ENCODE peak calls at places on chromosomes 7 and 10, in four cellular contexts. E is uterus, T is A549, Z is testis. C is an unnamed sample.
A peak's percentile ranks its signal among the peaks of the same experiment; 100 is the strongest.

GRCh38 chr10:110074986-110075664 is 67.3 kb downstream of the ADD3 start:
- DNase-seq in E (no peak), T (no peak), Z (no peak), C (no peak)

GRCh38 chr10:4024846-4025245 is 239.8 kb upstream of the KLF6 start:
- DNase-seq in E (no peak), T (no peak), Z (no peak), C (no peak)

GRCh38 chr7:152383341-152384234 is 52.2 kb downstream of the KMT2C start:
- DNase-seq in E (no peak), T (no peak), Z (no peak), C (no peak)

GRCh38 chr10:80441831-80442230 is 12.3 kb upstream of the TSPAN14 start:
- DNase-seq in E (no peak), T (no peak), Z (peak; percentile 21), C (no peak)

GRCh38 chr7:2108501-2109250 is 124.1 kb downstream of the MAD1L1 start:
- DNase-seq in E (no peak), T (no peak), Z (no peak), C (no peak)

GRCh38 chr10:60480865-60481563 is 91.3 kb upstream of the ANK3 start:
- DNase-seq in E (no peak), T (peak; percentile 18), Z (peak; percentile 21), C (no peak)

GRCh38 chr7:138188290-138188858 is 112.1 kb downstream of the AKR1D1 start:
- DNase-seq in E (no peak), T (no peak), Z (no peak), C (no peak)

GRCh38 chr7:135645296-135645904 is 16.9 kb upstream of the STMP1 start:
- DNase-seq in E (no peak), T (peak; percentile 32), Z (peak; percentile 48), C (no peak)

GRCh38 chr10:132630666-132631347 is 93.2 kb downstream of the INPP5A start:
- DNase-seq in E (peak; percentile 86), T (no peak), Z (peak; percentile 82), C (no peak)

GRCh38 chr10:78749200-78749599 is 319.6 kb upstream of the ZMIZ1 start:
- DNase-seq in E (no peak), T (no peak), Z (no peak), C (no peak)

GRCh38 chr7:131327049-131327625 is 539 bp upstream of the MKLN1 start:
- DNase-seq in E (peak; percentile 52), T (peak; percentile 64), Z (peak; percentile 70), C (peak; percentile 44)

GRCh38 chr7:43531700-43532099 is 51.2 kb upstream of the STK17A start:
- DNase-seq in E (no peak), T (no peak), Z (no peak), C (no peak)

GRCh38 chr7:14158111-14158510 is 168.6 kb upstream of the ETV1 start:
- DNase-seq in E (no peak), T (no peak), Z (no peak), C (no peak)

GRCh38 chr7:110852156-110852858 is 238.6 kb upstream of the LRRN3 start:
- DNase-seq in E (no peak), T (no peak), Z (no peak), C (no peak)

GRCh38 chr7:123916240-123916724 is 8.8 kb upstream of the SPAM1 start:
- DNase-seq in E (no peak), T (peak; percentile 3), Z (no peak), C (no peak)

GRCh38 chr7:151141855-151142685 is 25.4 kb downstream of the GBX1 start:
- DNase-seq in E (peak; percentile 16), T (no peak), Z (peak; percentile 18), C (no peak)

GRCh38 chr10:22717728-22718127 is 3.4 kb upstream of the PIP4K2A start:
- DNase-seq in E (no peak), T (no peak), Z (no peak), C (no peak)

GRCh38 chr10:17918187-17918903 is 33.4 kb upstream of the SLC39A12 start:
- DNase-seq in E (no peak), T (no peak), Z (no peak), C (no peak)

GRCh38 chr7:91083855-91084644 is 180.2 kb upstream of the FZD1 start:
- DNase-seq in E (no peak), T (no peak), Z (peak; percentile 38), C (no peak)

GRCh38 chr10:36670616-36671402 is 454.6 kb upstream of the ANKRD30A start:
- DNase-seq in E (no peak), T (no peak), Z (no peak), C (no peak)

GRCh38 chr10:100909506-100910260 is 3.1 kb upstream of the SLF2 start:
- DNase-seq in E (peak; percentile 66), T (no peak), Z (peak; percentile 90), C (no peak)

GRCh38 chr7:25031432-25031831 is 51.5 kb upstream of the OSBPL3 start:
- DNase-seq in E (no peak), T (no peak), Z (no peak), C (no peak)

GRCh38 chr7:23373151-23374004 is 74.2 kb downstream of the MALSU1 start:
- DNase-seq in E (no peak), T (no peak), Z (no peak), C (no peak)

GRCh38 chr10:3676564-3676963 is 108.4 kb downstream of the KLF6 start:
- DNase-seq in E (no peak), T (no peak), Z (no peak), C (no peak)

GRCh38 chr7:141275350-141275749 is 201.5 kb downstream of the TMEM178B start:
- DNase-seq in E (no peak), T (no peak), Z (no peak), C (no peak)
- TF ChIP-seq CTCF in E (no peak), T (no peak), Z (no peak), C (no peak)

DNA sequence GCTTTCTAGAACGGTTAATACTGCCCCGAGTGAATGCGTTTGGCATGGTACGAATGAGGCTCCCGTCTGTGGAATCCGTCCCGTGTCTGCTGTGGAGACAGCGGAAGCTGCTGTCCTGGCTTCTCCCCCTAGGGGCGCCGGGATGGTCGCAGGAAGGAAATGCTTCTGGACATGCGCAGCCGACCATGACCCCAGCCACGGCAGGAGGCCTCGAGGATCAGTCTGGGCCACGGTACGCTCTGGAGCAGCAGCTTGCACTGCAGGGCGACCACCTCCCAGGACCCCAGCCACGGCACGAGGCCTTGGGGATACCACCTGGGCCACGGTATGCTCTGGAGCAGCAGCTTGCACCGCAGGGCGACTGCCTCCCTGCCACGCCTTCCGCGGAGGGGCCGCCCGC is 107.9 kb downstream of the CYTH3 start:
- DNase-seq in E (no peak), T (peak; percentile 53), Z (no peak), C (peak; percentile 15)
- TF ChIP-seq CTCF in E (no peak), T (no peak), Z (no peak), C (no peak)

DNA sequence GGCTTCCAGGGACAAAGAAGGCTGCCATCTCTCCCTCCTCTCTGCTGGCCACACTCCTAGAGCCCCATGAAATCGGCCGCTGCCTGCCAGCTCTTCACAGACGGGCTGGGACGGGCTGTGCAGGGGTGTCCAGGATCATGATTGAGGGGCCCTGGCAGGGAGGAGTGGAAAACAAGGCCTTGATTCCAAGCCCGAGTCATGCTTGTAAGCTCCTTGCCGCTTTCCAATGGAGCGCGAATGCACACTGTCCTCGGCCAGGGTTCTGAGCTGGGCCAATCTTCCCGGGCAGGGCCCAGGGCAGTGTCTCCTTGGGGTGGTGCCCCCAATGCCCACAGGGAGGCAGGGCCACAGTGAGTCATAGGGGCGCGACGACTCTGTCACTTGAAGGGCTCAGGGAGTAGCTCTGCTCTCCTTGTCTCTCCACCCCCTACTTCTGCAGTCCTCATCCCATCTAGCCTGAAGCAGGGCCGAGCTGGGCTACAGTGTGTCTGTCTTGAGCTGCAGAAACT is 186.2 kb upstream of the SVIL start:
- DNase-seq in E (peak; percentile 83), T (no peak), Z (peak; percentile 63), C (no peak)
- TF ChIP-seq CTCF in E (no peak), T (no peak), Z (no peak), C (no peak)

GRCh38 chr10:114115661-114116060 is 58.3 kb downstream of the CCDC186 start:
- DNase-seq in E (no peak), T (no peak), Z (no peak), C (no peak)

GRCh38 chr10:114110174-114110972 is 63.6 kb downstream of the CCDC186 start:
- DNase-seq in E (no peak), T (peak; percentile 36), Z (no peak), C (no peak)
- TF ChIP-seq CTCF in E (no peak), T (peak; percentile 46), Z (no peak), C (peak; percentile 36)

GRCh38 chr10:94443549-94443948 is 41.2 kb downstream of the TBC1D12 start:
- DNase-seq in E (no peak), T (no peak), Z (no peak), C (no peak)
- TF ChIP-seq CTCF in E (no peak), T (no peak), Z (no peak), C (no peak)

DNA sequence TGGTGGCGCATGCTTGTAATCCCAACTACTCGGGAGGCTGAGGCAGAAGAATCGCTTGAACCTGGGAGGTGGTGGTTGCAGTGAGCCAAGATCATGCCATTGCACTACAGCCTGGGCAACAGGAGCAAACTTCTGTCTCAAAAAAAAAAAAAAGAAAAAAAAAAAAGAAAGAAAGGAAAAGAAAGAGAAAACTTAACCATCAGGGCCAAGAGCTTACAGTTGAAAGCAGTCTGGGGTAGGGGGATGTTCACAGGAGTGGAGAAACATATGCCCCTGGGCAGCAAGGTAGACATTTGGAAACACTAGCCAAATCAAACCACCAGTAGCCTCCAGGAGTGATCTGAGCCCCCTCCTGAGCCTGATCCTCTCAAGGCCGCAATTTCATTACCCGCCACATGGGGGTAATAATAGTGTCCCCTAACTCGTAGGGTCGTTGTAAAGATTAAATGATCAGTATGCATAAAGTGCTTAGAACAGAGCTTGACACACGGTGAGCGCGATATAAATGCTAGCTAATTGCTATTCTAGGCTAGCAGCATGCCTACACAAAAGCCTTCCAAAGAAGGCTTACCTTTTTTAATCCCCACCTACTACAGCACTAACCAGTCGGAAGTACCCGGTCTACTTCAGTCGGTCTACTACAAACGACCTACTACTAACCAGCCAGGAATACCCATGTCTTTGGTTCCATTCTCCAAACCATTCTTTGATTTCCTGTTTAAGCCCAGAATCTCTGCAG is 274.3 kb upstream of the NEBL start:
- DNase-seq in E (no peak), T (peak; percentile 43), Z (no peak), C (no peak)
- TF ChIP-seq CTCF in E (no peak), T (no peak), Z (peak; percentile 12), C (no peak)

GRCh38 chr7:16268821-16269768 is 152.2 kb downstream of the CRPPA start:
- DNase-seq in E (no peak), T (no peak), Z (no peak), C (no peak)
- TF ChIP-seq CTCF in E (no peak), T (no peak), Z (no peak), C (no peak)

C was measured in endothelial cell.